ENCODE peak calls at places on chromosomes 3 and 15, in four cellular contexts. C, Y, R and T are unnamed samples.

GRCh38 chr3:21750831-21751391 is at the start of gene ZNF385D:
- DNase-seq in C (peak; percentile 56), Y (peak; percentile 60), R (peak; percentile 80), T (no peak)

GRCh38 chr3:15295506-15295905 is 36.9 kb downstream of the SH3BP5 start:
- DNase-seq in C (peak; percentile 20), Y (no peak), R (peak; percentile 59), T (no peak)

GRCh38 chr3:98733055-98733777 is 29.9 kb upstream of the ST3GAL6 start:
- DNase-seq in C (no peak), Y (peak; percentile 45), R (peak; percentile 23), T (no peak)

GRCh38 chr3:144636833-144637232 is 665.2 kb downstream of the DIPK2A start:
- DNase-seq in C (no peak), Y (no peak), R (no peak), T (no peak)

GRCh38 chr15:71755092-71755491 is 55.3 kb upstream of the NR2E3 start:
- DNase-seq in C (no peak), Y (no peak), R (no peak), T (no peak)

GRCh38 chr15:85477061-85477460 is 96.7 kb downstream of the AKAP13 start:
- DNase-seq in C (no peak), Y (no peak), R (no peak), T (no peak)

GRCh38 chr15:53982281-53982680 is 4.0 kb downstream of the UNC13C start:
- DNase-seq in C (no peak), Y (no peak), R (no peak), T (no peak)

GRCh38 chr3:174776636-174777035 is 82.5 kb upstream of the NAALADL2 start:
- DNase-seq in C (no peak), Y (no peak), R (no peak), T (no peak)

GRCh38 chr3:6540981-6541380 is 319.9 kb upstream of the GRM7 start:
- DNase-seq in C (no peak), Y (no peak), R (no peak), T (no peak)

GRCh38 chr15:48177875-48178611 is at the start of gene MYEF2:
- DNase-seq in C (peak; percentile 51), Y (peak; percentile 75), R (peak; percentile 75), T (peak; percentile 30)

GRCh38 chr3:124770341-124771082 is 40.3 kb downstream of the UMPS start:
- DNase-seq in C (no peak), Y (peak; percentile 36), R (no peak), T (no peak)

DNA sequence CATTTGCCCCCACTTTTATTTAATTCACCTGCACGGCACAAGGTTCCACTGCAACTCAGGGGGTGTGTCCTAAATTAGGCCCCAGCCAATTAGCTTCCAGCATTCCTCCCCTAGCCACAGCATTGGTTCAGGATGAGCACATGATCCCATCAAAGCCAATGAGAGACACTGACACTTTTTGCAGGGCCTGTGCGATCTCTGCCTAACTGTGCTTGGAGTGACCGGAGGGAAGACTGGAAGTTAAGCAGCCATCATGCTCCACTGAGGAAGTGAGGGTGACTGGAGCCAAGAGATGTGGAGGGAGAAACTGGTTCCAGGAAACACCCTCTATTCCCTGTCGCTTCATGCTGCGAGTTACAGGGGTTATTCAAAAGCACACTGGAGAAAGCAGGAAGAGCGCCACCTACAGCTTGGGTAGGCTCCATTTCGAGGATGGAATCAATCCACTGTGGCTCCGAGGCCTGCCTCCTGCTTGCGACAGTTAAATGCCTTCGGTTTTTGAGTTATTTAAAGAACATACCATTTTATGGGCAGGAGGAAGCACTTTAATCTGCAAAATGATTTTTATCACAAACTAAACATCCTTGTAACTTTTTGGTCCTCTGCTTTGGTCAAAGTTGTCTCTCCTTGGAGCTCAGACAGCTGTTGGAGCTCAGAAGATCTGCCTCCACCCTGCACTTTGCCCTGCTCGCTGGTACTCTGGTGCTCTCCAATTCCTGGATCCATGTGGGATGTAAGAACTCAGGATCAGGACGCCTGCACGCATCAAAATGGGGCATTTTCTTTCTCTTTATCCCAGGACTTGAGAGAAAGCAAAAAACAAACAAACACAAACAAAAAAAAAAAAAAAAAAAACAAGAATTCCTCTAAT is 122.4 kb upstream of the WNT5A start:
- DNase-seq in C (no peak), Y (no peak), R (no peak), T (no peak)
- TF ChIP-seq CTCF in C (peak; percentile 47), Y (no peak), R (no peak), T (no peak)

DNA sequence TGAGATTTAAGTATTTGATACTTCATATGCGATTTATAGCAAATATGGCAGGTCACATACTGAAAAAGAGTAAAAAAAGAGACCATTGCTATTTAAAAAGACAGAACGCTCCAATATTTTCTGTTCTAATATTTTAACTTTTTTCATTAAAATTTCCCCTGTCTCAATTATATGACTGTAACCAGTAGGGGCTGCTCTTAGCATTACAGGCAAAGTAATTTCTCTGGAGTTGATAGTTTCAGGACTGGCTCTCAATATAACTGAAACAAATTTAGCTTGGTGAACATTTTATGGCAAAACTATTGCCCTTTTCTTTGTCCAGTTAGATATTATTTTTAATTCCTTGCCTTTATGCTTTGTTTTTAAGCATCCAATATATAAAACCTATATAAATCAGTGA is 286.3 kb upstream of the ROBO2 start:
- DNase-seq in C (no peak), Y (no peak), R (no peak), T (no peak)
- TF ChIP-seq CTCF in C (peak; percentile 21), Y (no peak), R (peak; percentile 14), T (no peak)

DNA sequence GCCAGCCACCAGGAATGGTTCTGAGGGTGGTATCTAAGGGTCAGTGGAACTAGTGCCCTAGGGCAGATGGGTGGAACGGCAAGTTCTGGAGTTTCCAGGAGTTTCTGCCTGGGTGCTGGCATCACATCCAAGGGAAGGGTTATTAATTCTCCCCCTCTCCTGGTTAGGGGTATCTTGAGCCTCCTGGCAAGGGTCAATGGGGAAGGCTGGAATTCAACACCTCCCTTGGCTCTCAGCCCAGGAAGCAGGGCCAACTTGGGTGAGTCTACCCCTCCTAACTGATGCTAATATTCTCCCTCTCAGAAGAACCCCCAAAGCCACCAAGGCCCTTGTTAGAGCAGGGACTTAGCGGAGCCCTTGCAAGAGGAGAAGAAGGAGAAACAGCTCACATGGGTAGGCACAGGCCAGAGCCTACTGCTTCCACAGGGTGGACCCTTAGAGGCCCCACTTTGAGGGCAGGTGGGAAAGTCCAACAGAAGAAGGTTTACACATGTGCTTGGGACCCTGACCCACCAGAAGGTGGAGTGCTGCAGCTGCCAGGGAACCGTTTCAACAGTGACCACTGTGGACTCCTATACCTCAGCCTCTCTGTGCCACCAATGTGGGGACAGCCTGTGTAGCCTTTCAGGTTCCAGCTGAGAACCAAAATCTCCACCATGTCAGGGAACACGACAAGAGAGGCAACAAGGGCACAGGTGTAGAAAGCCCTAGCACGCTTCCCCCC is 3.3 kb downstream of the TMEM115 start:
- DNase-seq in C (no peak), Y (no peak), R (no peak), T (no peak)
- TF ChIP-seq CTCF in C (peak; percentile 32), Y (no peak), R (no peak), T (no peak)

GRCh38 chr15:93617443-93617842 is 528.4 kb upstream of the RGMA start:
- DNase-seq in C (no peak), Y (no peak), R (no peak), T (no peak)
- TF ChIP-seq CTCF in C (no peak), Y (no peak), R (no peak), T (no peak)

GRCh38 chr3:196198771-196199753 is 12.1 kb downstream of the ZDHHC19 start:
- DNase-seq in C (no peak), Y (no peak), R (no peak), T (no peak)
- TF ChIP-seq CTCF in C (peak; percentile 36), Y (no peak), R (peak; percentile 20), T (no peak)

DNA sequence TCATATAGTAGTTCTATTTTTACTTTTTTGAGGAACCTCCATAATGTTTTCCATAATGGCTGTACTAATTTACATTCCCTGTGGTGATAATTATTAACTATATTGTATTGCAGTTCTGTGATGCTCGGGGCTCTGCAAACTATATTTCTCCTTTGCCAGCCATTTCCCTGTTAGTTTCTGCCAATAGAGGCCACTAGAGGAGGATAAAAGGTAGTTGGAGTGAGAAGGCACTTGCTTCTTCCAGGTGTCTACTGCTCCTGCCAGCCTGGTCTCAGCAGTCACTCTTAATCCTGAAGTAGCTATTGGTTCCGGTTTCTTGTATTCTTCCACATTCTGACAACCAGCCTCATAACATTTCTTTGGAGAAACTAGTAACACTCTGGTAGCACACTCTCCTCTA is 233.9 kb upstream of the GBE1 start:
- DNase-seq in C (no peak), Y (no peak), R (no peak), T (no peak)
- TF ChIP-seq CTCF in C (no peak), Y (no peak), R (peak; percentile 8), T (no peak)

DNA sequence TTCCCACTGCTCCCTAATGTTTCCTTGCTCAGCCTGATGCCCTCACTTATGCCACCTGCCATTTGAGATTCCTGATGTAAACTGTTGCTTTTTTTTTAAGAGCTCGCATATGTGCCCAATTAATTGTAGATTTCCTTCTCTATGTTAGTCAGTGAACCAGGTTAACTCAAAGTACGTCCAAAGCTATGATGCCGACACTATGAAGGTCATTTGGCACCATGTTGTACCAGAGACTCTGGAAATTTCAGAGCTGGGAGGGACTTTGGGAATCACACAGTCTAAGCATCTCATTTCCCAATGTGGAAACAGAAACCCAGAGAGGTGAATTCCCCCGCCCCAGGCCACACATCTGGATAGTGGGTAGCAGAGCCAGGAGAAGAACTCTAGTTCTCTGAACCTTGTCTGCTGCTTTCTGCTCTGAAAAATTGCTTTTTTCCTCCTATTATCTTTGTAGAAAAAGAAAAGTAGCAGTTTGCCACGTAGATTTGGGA is 38.5 kb upstream of the TNFAIP8L3 start:
- DNase-seq in C (no peak), Y (no peak), R (no peak), T (no peak)
- TF ChIP-seq CTCF in C (no peak), Y (no peak), R (no peak), T (no peak)

GRCh38 chr3:143597774-143598652 is 250.3 kb downstream of the SLC9A9 start:
- DNase-seq in C (no peak), Y (no peak), R (peak; percentile 12), T (no peak)
- TF ChIP-seq CTCF in C (no peak), Y (no peak), R (no peak), T (no peak)

DNA sequence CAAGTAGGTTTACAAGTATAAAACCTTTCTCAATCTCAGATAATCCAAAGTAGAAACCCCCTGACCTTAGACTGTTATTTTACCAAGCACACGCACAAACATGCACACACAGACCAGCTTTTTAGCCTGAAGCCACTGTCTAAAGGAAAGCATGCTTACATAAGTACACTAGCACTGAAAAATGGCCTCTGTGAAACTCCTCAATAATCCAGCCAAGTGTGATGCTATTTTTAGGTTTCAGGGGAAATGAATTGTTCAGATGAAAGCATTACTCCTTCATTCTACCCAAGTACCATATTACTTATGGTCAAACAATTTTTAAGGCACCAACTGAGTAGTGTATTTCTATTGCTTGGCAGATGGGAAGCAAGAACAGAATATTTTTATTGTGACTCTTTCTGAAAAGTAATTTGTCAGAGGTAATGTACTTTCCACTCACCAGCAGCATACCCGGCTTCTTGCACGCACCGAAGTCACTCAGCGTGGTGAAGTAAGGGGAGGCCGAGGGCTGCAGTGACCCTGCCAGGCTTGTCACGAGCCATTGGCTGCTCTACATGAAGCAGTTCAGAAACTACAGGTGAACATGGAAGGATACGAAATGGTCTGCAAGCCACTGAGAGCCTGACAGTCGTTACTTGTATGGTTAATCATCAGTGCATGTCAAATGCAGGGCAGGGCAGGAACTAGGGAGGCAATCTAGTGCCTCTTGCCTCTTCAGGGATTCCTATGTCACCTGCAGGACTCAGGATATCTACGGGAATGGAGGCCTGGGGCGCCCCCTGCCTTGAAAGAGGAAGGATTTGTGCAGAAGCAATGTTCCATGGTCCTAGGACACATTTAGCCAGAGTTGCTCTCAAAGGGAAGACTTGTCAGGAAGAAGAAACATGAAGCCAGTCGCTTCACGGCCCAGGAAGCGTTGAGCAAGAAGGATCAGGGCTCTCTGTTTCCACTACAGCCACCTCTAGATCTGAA is 106.6 kb downstream of the GABRB3 start:
- DNase-seq in C (no peak), Y (no peak), R (no peak), T (no peak)
- TF ChIP-seq CTCF in C (no peak), Y (no peak), R (no peak), T (no peak)

GRCh38 chr15:60215225-60215963 is 182.4 kb downstream of the ANXA2 start:
- DNase-seq in C (no peak), Y (no peak), R (no peak), T (no peak)
- TF ChIP-seq CTCF in C (peak; percentile 17), Y (no peak), R (no peak), T (no peak)